ENCODE peak calls at places on chromosome 6, in ten cellular contexts. V, I, A, E, D, J, F, O, Y and S are unnamed samples.

GRCh38 chr6:21780144-21780543 is 186.6 kb downstream of the SOX4 start:
- DNase-seq in D (no peak), V (no peak), F (no peak), I (no peak), O (no peak), A (no peak), J (no peak), Y (no peak), E (no peak), S (no peak)

GRCh38 chr6:28982476-28983266 is 22.4 kb downstream of the ZNF311 start:
- DNase-seq in V (no peak), I (peak; percentile 43), Y (no peak), O (no peak), D (no peak), F (no peak), E (no peak), A (no peak), J (peak; percentile 71), S (no peak)

GRCh38 chr6:140921366-140922226 is 1211.1 kb upstream of the GJE1 start:
- DNase-seq in I (no peak), E (no peak), O (no peak), V (no peak), A (no peak), D (no peak), F (no peak), J (peak; percentile 64), Y (no peak), S (no peak)

GRCh38 chr6:138099832-138100231 is 7.4 kb downstream of the PERP start:
- DNase-seq in J (peak; percentile 38), E (no peak), Y (no peak), F (no peak), I (no peak), V (no peak), A (no peak), O (no peak), D (no peak), S (no peak)

GRCh38 chr6:81465859-81466258 is 286.6 kb downstream of the TENT5A start:
- DNase-seq in V (no peak), F (no peak), I (no peak), D (no peak), A (no peak), Y (no peak), O (no peak), J (peak; percentile 12), E (no peak), S (no peak)

GRCh38 chr6:52390361-52390727 is 28.4 kb downstream of the PAQR8 start:
- DNase-seq in J (peak; percentile 49), Y (no peak), V (peak; percentile 40), A (no peak), O (no peak), F (no peak), D (no peak), I (no peak), E (no peak), S (no peak)

GRCh38 chr6:147087641-147088040 is 116.6 kb upstream of the STXBP5 start:
- DNase-seq in F (no peak), I (no peak), V (no peak), D (no peak), J (no peak), O (no peak), Y (no peak), A (no peak), E (no peak), S (no peak)

GRCh38 chr6:87281426-87281825 is 41.0 kb upstream of the SMIM8 start:
- DNase-seq in F (no peak), Y (no peak), D (no peak), A (no peak), V (no peak), O (no peak), I (no peak), E (no peak), J (no peak), S (no peak)

GRCh38 chr6:106997392-106998257 is 23.1 kb upstream of the CD24 start:
- DNase-seq in V (peak; percentile 62), A (peak; percentile 43), I (no peak), Y (peak; percentile 38), J (peak; percentile 8), E (no peak), O (no peak), D (peak; percentile 40), F (no peak), S (no peak)

GRCh38 chr6:52994031-52994788 is 874 bp downstream of the GSTA4 start:
- DNase-seq in A (peak; percentile 40), I (peak; percentile 35), F (no peak), Y (no peak), J (peak; percentile 16), E (no peak), O (no peak), V (peak; percentile 46), D (peak; percentile 49), S (peak; percentile 22)

GRCh38 chr6:97068211-97068610 is 143.7 kb downstream of the KLHL32 start:
- DNase-seq in E (no peak), I (no peak), F (no peak), Y (no peak), O (no peak), D (no peak), A (no peak), J (no peak), V (no peak), S (no peak)

GRCh38 chr6:89269981-89270380 is 45.1 kb downstream of the GABRR2 start:
- DNase-seq in E (no peak), J (no peak), D (no peak), F (no peak), O (no peak), I (no peak), V (no peak), A (no peak), Y (no peak), S (no peak)

GRCh38 chr6:129929433-129929832 is 68.3 kb upstream of the TMEM244 start:
- DNase-seq in F (no peak), J (peak; percentile 73), I (no peak), A (no peak), O (no peak), E (no peak), V (no peak), Y (no peak), D (no peak), S (no peak)

DNA sequence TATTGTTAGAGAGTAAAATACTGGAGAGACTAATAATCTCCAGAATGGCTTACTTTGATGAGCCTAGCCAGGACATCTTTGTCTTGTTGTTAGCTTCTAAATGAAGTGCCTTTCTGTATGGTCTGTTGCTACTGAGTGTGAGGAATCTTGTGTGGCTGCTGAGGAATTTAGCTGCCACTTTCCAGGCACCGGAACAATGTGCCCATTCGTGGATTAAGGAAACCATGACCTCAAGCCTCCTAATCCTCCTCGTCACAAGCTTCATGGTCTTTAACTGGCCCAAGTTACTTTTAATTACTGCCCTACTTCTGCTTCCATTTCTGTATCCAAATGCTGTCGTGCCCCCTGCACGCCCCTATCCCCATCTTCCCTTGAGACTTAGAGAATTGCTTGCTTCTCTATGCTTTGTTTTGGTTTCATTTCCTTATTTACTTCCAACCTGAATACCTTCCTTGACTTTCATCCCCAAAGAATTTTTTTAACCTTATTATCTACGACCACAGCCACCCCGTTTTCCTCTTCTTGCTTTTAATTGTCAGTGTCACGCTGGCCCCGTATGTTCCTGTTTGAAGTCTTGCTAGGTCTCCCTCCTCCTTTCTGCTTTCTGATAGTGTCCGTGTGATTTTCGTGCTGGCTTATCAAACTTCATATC is 40.0 kb downstream of the RNF217 start:
- DNase-seq in J (no peak), E (no peak), F (no peak), A (no peak), V (no peak), D (no peak), Y (no peak), I (no peak), O (no peak), S (no peak)
- H3K4me3 ChIP-seq in J (peak overlapping the region; percentile 43), E (peak overlapping the region; percentile 20), F (peak overlapping the region; percentile 40), A (peak overlapping the region; percentile 28), V (no peak overlapping the region), D (no peak overlapping the region), Y (peak overlapping the region; percentile 21), I (peak overlapping the region; percentile 1), O (peak overlapping the region; percentile 62), S (peak overlapping the region; percentile 19)

GRCh38 chr6:13528232-13528631 is 40.8 kb upstream of the GFOD1 start:
- DNase-seq in E (no peak), F (no peak), J (no peak), A (no peak), V (no peak), Y (no peak), I (no peak), O (no peak), D (no peak), S (no peak)
- TF ChIP-seq CTCF in E (peak; percentile 37), F (no peak), J (no peak), A (no peak), V (no peak), Y (no peak), I (no peak), O (no peak), D (no peak), S (peak; percentile 33)

DNA sequence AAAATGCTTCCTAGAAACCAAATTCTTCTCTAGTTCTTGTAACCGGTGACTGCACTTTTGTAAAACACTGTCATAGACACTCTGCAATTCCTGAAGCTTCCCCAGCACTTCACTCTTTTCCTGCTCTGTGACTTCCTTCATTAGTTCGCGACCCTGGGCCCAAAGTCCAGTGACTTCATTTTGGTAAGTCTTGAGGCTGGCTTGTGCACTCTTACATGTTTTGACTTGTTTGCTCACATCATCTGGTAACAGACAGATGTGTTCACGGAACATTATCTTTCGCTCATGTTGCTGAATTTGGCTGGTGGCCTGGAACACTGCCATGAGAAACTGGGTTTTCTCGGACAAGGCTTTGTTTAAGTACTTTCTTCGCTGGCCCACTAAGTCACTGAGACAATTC is 306.2 kb downstream of the SYNE1 start:
- DNase-seq in E (no peak), A (no peak), F (no peak), O (no peak), I (no peak), V (no peak), Y (no peak), J (no peak), D (no peak), S (no peak)
- H3K36me3 ChIP-seq in E (peaks cover 84% of the 10 kb centered on the region), A (no peaks in the 10 kb centered on the region), F (peaks cover 57% of the 10 kb centered on the region), O (peaks cover 43% of the 10 kb centered on the region), I (no peaks in the 10 kb centered on the region), V (no peaks in the 10 kb centered on the region), Y (no peaks in the 10 kb centered on the region), J (peaks cover 29% of the 10 kb centered on the region), D (no peaks in the 10 kb centered on the region), S (peaks cover 88% of the 10 kb centered on the region)

GRCh38 chr6:27758471-27758870 is 153.7 kb downstream of the OR2B2 start:
- DNase-seq in I (no peak), Y (no peak), V (no peak), A (no peak), D (no peak), F (no peak), J (no peak), E (no peak), O (no peak), S (no peak)

GRCh38 chr6:27765028-27765427 is 147.2 kb downstream of the OR2B2 start:
- DNase-seq in D (no peak), O (no peak), E (no peak), F (no peak), V (no peak), A (no peak), J (no peak), Y (no peak), I (no peak), S (no peak)

GRCh38 chr6:27760464-27760863 is 151.7 kb downstream of the OR2B2 start:
- DNase-seq in I (no peak), D (no peak), O (no peak), F (no peak), J (no peak), V (no peak), A (no peak), E (no peak), Y (no peak), S (no peak)

GRCh38 chr6:27759930-27760329 is 152.3 kb downstream of the OR2B2 start:
- DNase-seq in F (no peak), E (no peak), Y (no peak), J (no peak), I (no peak), O (no peak), D (no peak), A (no peak), V (no peak), S (no peak)

GRCh38 chr6:27761391-27761790 is 150.8 kb downstream of the OR2B2 start:
- DNase-seq in F (no peak), Y (no peak), V (no peak), O (no peak), E (no peak), D (no peak), I (no peak), A (no peak), J (peak; percentile 8), S (no peak)
- H3K4me3 ChIP-seq in F (no peak overlapping the region), Y (no peak overlapping the region), V (no peak overlapping the region), O (no peak overlapping the region), E (no peak overlapping the region), D (no peak overlapping the region), I (no peak overlapping the region), A (no peak overlapping the region), J (peak overlapping the region; percentile 36), S (no peak overlapping the region)